ENCODE peak calls at places on chromosomes 3 and 15, in seven cellular contexts. One of them, this sample, is unnamed.

GRCh38 chr15:54707805-54708752 is 488.7 kb downstream of the RSL24D1 start:
- DNase-seq in ovary: no peak
- DNase-seq in A549: no peak
- DNase-seq in body of pancreas: no peak
- DNase-seq in Peyer's patch: no peak
- DNase-seq in spleen: peak
- DNase-seq in stomach: no peak
- DNase-seq in this sample: no peak

GRCh38 chr3:13795816-13796215 is 84.1 kb downstream of the WNT7A start:
- DNase-seq in Peyer's patch: no peak
- DNase-seq in A549: no peak
- DNase-seq in body of pancreas: no peak
- DNase-seq in ovary: no peak
- DNase-seq in stomach: no peak
- DNase-seq in spleen: no peak
- DNase-seq in this sample: no peak

GRCh38 chr3:46536758-46537157 is 29.3 kb downstream of the LRRC2 start:
- DNase-seq in body of pancreas: no peak
- DNase-seq in ovary: no peak
- DNase-seq in spleen: no peak
- DNase-seq in A549: no peak
- DNase-seq in stomach: no peak
- DNase-seq in Peyer's patch: no peak
- DNase-seq in this sample: no peak

GRCh38 chr15:70853270-70853854 is 595 bp downstream of the LARP6 start:
- DNase-seq in stomach: no peak
- DNase-seq in A549: no peak
- DNase-seq in Peyer's patch: no peak
- DNase-seq in body of pancreas: peak
- DNase-seq in ovary: peak
- DNase-seq in spleen: no peak
- DNase-seq in this sample: no peak

GRCh38 chr15:68553994-68554715 is 24.6 kb upstream of the CORO2B start:
- DNase-seq in body of pancreas: peak
- DNase-seq in ovary: peak
- DNase-seq in spleen: peak
- DNase-seq in Peyer's patch: peak
- DNase-seq in stomach: peak
- DNase-seq in A549: peak
- DNase-seq in this sample: peak

GRCh38 chr3:52244061-52244628 is 1.4 kb upstream of the PPM1M start:
- DNase-seq in body of pancreas: no peak
- DNase-seq in spleen: peak
- DNase-seq in Peyer's patch: peak
- DNase-seq in stomach: peak
- DNase-seq in A549: no peak
- DNase-seq in ovary: no peak
- DNase-seq in this sample: peak

GRCh38 chr3:179083977-179084376 is 12.4 kb upstream of the ZMAT3 start:
- DNase-seq in A549: no peak
- DNase-seq in ovary: no peak
- DNase-seq in body of pancreas: no peak
- DNase-seq in Peyer's patch: no peak
- DNase-seq in stomach: no peak
- DNase-seq in spleen: no peak
- DNase-seq in this sample: no peak

GRCh38 chr3:183442994-183443393 is 14.6 kb upstream of the MCF2L2 start:
- DNase-seq in Peyer's patch: no peak
- DNase-seq in A549: no peak
- DNase-seq in spleen: no peak
- DNase-seq in stomach: no peak
- DNase-seq in ovary: no peak
- DNase-seq in body of pancreas: no peak
- DNase-seq in this sample: no peak

GRCh38 chr15:101138086-101138660 is 113.7 kb downstream of the CHSY1 start:
- DNase-seq in stomach: no peak
- DNase-seq in spleen: peak
- DNase-seq in A549: no peak
- DNase-seq in body of pancreas: no peak
- DNase-seq in Peyer's patch: no peak
- DNase-seq in ovary: no peak
- DNase-seq in this sample: no peak

GRCh38 chr15:34084086-34084485 is 17.6 kb downstream of the EMC7 start:
- DNase-seq in Peyer's patch: no peak
- DNase-seq in stomach: no peak
- DNase-seq in ovary: no peak
- DNase-seq in spleen: no peak
- DNase-seq in body of pancreas: no peak
- DNase-seq in A549: peak
- DNase-seq in this sample: no peak

GRCh38 chr3:10366681-10367101 is 45.8 kb upstream of the SEC13 start:
- DNase-seq in spleen: no peak
- DNase-seq in ovary: no peak
- DNase-seq in Peyer's patch: no peak
- DNase-seq in body of pancreas: no peak
- DNase-seq in stomach: no peak
- DNase-seq in A549: peak
- DNase-seq in this sample: peak

GRCh38 chr3:17908399-17909191 is 166.2 kb upstream of the TBC1D5 start:
- DNase-seq in spleen: no peak
- DNase-seq in body of pancreas: no peak
- DNase-seq in ovary: no peak
- DNase-seq in stomach: no peak
- DNase-seq in A549: no peak
- DNase-seq in Peyer's patch: no peak
- DNase-seq in this sample: no peak

GRCh38 chr3:42544492-42545283 is 37.1 kb downstream of the SEC22C start:
- DNase-seq in A549: no peak
- DNase-seq in Peyer's patch: peak
- DNase-seq in spleen: no peak
- DNase-seq in ovary: no peak
- DNase-seq in body of pancreas: peak
- DNase-seq in stomach: peak
- DNase-seq in this sample: no peak

GRCh38 chr3:7382293-7383033 is 521.5 kb downstream of the GRM7 start:
- DNase-seq in A549: peak
- DNase-seq in body of pancreas: peak
- DNase-seq in stomach: no peak
- DNase-seq in spleen: no peak
- DNase-seq in ovary: no peak
- DNase-seq in Peyer's patch: no peak
- DNase-seq in this sample: no peak

GRCh38 chr3:15527031-15527459 is 5.5 kb upstream of the COLQ start:
- DNase-seq in stomach: no peak
- DNase-seq in spleen: no peak
- DNase-seq in body of pancreas: peak
- DNase-seq in A549: no peak
- DNase-seq in ovary: peak
- DNase-seq in Peyer's patch: no peak
- DNase-seq in this sample: no peak

GRCh38 chr3:183641875-183642274 is 6.5 kb downstream of the KLHL24 start:
- DNase-seq in body of pancreas: no peak
- DNase-seq in A549: no peak
- DNase-seq in stomach: no peak
- DNase-seq in spleen: no peak
- DNase-seq in ovary: no peak
- DNase-seq in Peyer's patch: no peak
- DNase-seq in this sample: no peak

GRCh38 chr3:150447631-150448465 is 39.8 kb downstream of the TSC22D2 start:
- DNase-seq in A549: no peak
- DNase-seq in spleen: no peak
- DNase-seq in stomach: no peak
- DNase-seq in body of pancreas: no peak
- DNase-seq in Peyer's patch: no peak
- DNase-seq in ovary: no peak
- DNase-seq in this sample: no peak

GRCh38 chr3:34864011-34864410 is 775.3 kb upstream of the ARPP21 start:
- DNase-seq in A549: no peak
- DNase-seq in stomach: no peak
- DNase-seq in ovary: no peak
- DNase-seq in spleen: no peak
- DNase-seq in Peyer's patch: no peak
- DNase-seq in body of pancreas: no peak
- DNase-seq in this sample: no peak

GRCh38 chr3:99789322-99789721 is 28.3 kb upstream of the CMSS1 start:
- DNase-seq in A549: peak
- DNase-seq in body of pancreas: peak
- DNase-seq in stomach: no peak
- DNase-seq in spleen: no peak
- DNase-seq in Peyer's patch: no peak
- DNase-seq in ovary: peak
- DNase-seq in this sample: peak

GRCh38 chr3:58660998-58661397 is 5.6 kb downstream of the FAM3D start:
- DNase-seq in A549: no peak
- DNase-seq in body of pancreas: no peak
- DNase-seq in stomach: no peak
- DNase-seq in spleen: peak
- DNase-seq in ovary: no peak
- DNase-seq in Peyer's patch: peak
- DNase-seq in this sample: no peak

GRCh38 chr3:152196782-152197181 is 71.9 kb upstream of the MBNL1 start:
- DNase-seq in A549: no peak
- DNase-seq in spleen: no peak
- DNase-seq in body of pancreas: no peak
- DNase-seq in stomach: no peak
- DNase-seq in Peyer's patch: no peak
- DNase-seq in ovary: no peak
- DNase-seq in this sample: peak

GRCh38 chr3:133130168-133130567 is 92.0 kb downstream of the TMEM108 start:
- DNase-seq in ovary: no peak
- DNase-seq in stomach: no peak
- DNase-seq in Peyer's patch: no peak
- DNase-seq in A549: no peak
- DNase-seq in spleen: no peak
- DNase-seq in body of pancreas: peak
- DNase-seq in this sample: no peak

GRCh38 chr3:156605686-156606605 is 51.0 kb upstream of the SSR3 start:
- DNase-seq in ovary: peak
- DNase-seq in spleen: peak
- DNase-seq in Peyer's patch: no peak
- DNase-seq in A549: no peak
- DNase-seq in body of pancreas: peak
- DNase-seq in stomach: peak
- DNase-seq in this sample: peak

GRCh38 chr3:168094877-168095610 is 680 bp downstream of the GOLIM4 start:
- DNase-seq in Peyer's patch: peak
- DNase-seq in spleen: peak
- DNase-seq in stomach: peak
- DNase-seq in ovary: peak
- DNase-seq in body of pancreas: peak
- DNase-seq in A549: peak
- DNase-seq in this sample: peak

GRCh38 chr3:100993309-100993708 is at the start of gene ABI3BP:
- DNase-seq in Peyer's patch: peak
- DNase-seq in ovary: peak
- DNase-seq in stomach: peak
- DNase-seq in body of pancreas: peak
- DNase-seq in A549: peak
- DNase-seq in spleen: peak
- DNase-seq in this sample: peak

GRCh38 chr3:73580343-73580742 is 44.4 kb downstream of the PDZRN3 start:
- DNase-seq in stomach: no peak
- DNase-seq in spleen: no peak
- DNase-seq in Peyer's patch: no peak
- DNase-seq in body of pancreas: peak
- DNase-seq in ovary: peak
- DNase-seq in A549: no peak
- DNase-seq in this sample: no peak

GRCh38 chr15:38252481-38253311 is at the start of gene SPRED1:
- DNase-seq in A549: no peak
- DNase-seq in stomach: peak
- DNase-seq in ovary: peak
- DNase-seq in body of pancreas: peak
- DNase-seq in spleen: peak
- DNase-seq in Peyer's patch: peak
- DNase-seq in this sample: peak

GRCh38 chr3:147195896-147196295 is 210.4 kb downstream of the ZIC4 start:
- DNase-seq in A549: no peak
- DNase-seq in spleen: no peak
- DNase-seq in ovary: no peak
- DNase-seq in Peyer's patch: no peak
- DNase-seq in stomach: no peak
- DNase-seq in body of pancreas: no peak
- DNase-seq in this sample: no peak

GRCh38 chr3:107525101-107525953 is 2.6 kb downstream of the BBX start:
- DNase-seq in Peyer's patch: peak
- DNase-seq in body of pancreas: peak
- DNase-seq in A549: peak
- DNase-seq in stomach: peak
- DNase-seq in ovary: peak
- DNase-seq in spleen: peak
- DNase-seq in this sample: peak
- TF ChIP-seq POLR2A in Peyer's patch: no peak
- TF ChIP-seq POLR2A in body of pancreas: peak
- TF ChIP-seq POLR2A in A549: no peak
- TF ChIP-seq POLR2A in stomach: no peak
- TF ChIP-seq POLR2A in ovary: no peak
- TF ChIP-seq POLR2A in spleen: no peak
- TF ChIP-seq POLR2A in this sample: peak

DNA sequence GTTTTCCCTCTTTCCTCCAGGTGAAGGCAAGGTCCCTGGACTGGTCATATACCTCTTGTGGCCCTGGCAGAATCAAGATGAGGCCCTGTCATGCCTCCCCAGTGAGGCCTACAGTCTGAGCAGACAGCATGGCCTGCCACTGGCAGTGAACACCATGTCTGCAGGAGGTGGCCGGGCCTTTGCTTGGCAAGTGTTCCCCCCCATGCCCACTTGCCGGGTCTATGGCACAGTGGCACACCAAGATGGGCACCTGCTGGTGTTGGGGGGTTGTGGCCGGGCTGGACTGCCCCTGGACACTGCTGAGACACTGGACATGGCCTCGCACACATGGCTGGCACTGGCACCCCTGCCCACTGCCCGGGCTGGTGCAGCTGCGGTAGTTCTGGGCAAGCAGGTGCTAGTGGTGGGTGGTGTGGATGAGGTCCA is 1.2 kb downstream of the KLHDC8B start:
- DNase-seq in stomach: no peak
- DNase-seq in Peyer's patch: no peak
- DNase-seq in spleen: no peak
- DNase-seq in ovary: no peak
- DNase-seq in A549: no peak
- DNase-seq in body of pancreas: no peak
- DNase-seq in this sample: no peak
- H3K4me3 ChIP-seq in stomach: peak
- H3K4me3 ChIP-seq in Peyer's patch: peak
- H3K4me3 ChIP-seq in spleen: peak
- H3K4me3 ChIP-seq in ovary: peak
- H3K4me3 ChIP-seq in A549: no peak
- H3K4me3 ChIP-seq in body of pancreas: no peak
- H3K4me3 ChIP-seq in this sample: no peak

GRCh38 chr3:129026728-129027543 is 25.8 kb downstream of the EFCC1 start:
- DNase-seq in spleen: peak
- DNase-seq in stomach: peak
- DNase-seq in A549: peak
- DNase-seq in Peyer's patch: peak
- DNase-seq in body of pancreas: peak
- DNase-seq in ovary: peak
- DNase-seq in this sample: peak
- TF ChIP-seq CTCF in spleen: peak
- TF ChIP-seq CTCF in stomach: no peak
- TF ChIP-seq CTCF in A549: peak
- TF ChIP-seq CTCF in Peyer's patch: peak
- TF ChIP-seq CTCF in body of pancreas: peak
- TF ChIP-seq CTCF in ovary: peak
- TF ChIP-seq CTCF in this sample: peak

GRCh38 chr3:154745122-154745521 is 315.1 kb upstream of the GPR149 start:
- DNase-seq in Peyer's patch: no peak
- DNase-seq in stomach: no peak
- DNase-seq in ovary: no peak
- DNase-seq in body of pancreas: no peak
- DNase-seq in A549: no peak
- DNase-seq in spleen: no peak
- DNase-seq in this sample: no peak
- TF ChIP-seq POLR2A in Peyer's patch: no peak
- TF ChIP-seq POLR2A in stomach: no peak
- TF ChIP-seq POLR2A in ovary: no peak
- TF ChIP-seq POLR2A in body of pancreas: no peak
- TF ChIP-seq POLR2A in A549: no peak
- TF ChIP-seq POLR2A in spleen: no peak
- TF ChIP-seq POLR2A in this sample: no peak